ENCODE peak calls at places on chromosomes 7 and 10, in nine cellular contexts. One of them, this sample, is unnamed.

GRCh38 chr7:23184709-23185354 is 3.0 kb downstream of the NUP42 start:
- DNase-seq in GM12892: no peak
- DNase-seq in endothelial cell: peak
- DNase-seq in SW 1271: no peak
- DNase-seq in AG04449: no peak
- DNase-seq in NCI-H1436: peak
- DNase-seq in omental fat pad: no peak
- DNase-seq in breast epithelium: no peak
- DNase-seq in body of pancreas: peak
- DNase-seq in this sample: peak

GRCh38 chr10:19294233-19294632 is 245.6 kb downstream of the MALRD1 start:
- DNase-seq in omental fat pad: no peak
- DNase-seq in breast epithelium: no peak
- DNase-seq in SW 1271: no peak
- DNase-seq in AG04449: no peak
- DNase-seq in NCI-H1436: no peak
- DNase-seq in endothelial cell: no peak
- DNase-seq in body of pancreas: no peak
- DNase-seq in GM12892: no peak
- DNase-seq in this sample: no peak

GRCh38 chr7:87218941-87219544 is 489 bp downstream of the TMEM243 start:
- DNase-seq in endothelial cell: peak
- DNase-seq in SW 1271: no peak
- DNase-seq in AG04449: no peak
- DNase-seq in GM12892: no peak
- DNase-seq in NCI-H1436: no peak
- DNase-seq in body of pancreas: peak
- DNase-seq in omental fat pad: peak
- DNase-seq in breast epithelium: peak
- DNase-seq in this sample: peak

GRCh38 chr10:82811621-82812020 is 936.6 kb downstream of the NRG3 start:
- DNase-seq in endothelial cell: peak
- DNase-seq in body of pancreas: peak
- DNase-seq in NCI-H1436: no peak
- DNase-seq in breast epithelium: no peak
- DNase-seq in GM12892: no peak
- DNase-seq in AG04449: no peak
- DNase-seq in SW 1271: no peak
- DNase-seq in omental fat pad: no peak
- DNase-seq in this sample: peak

GRCh38 chr10:31207636-31208035 is 111.4 kb upstream of the ZEB1 start:
- DNase-seq in endothelial cell: no peak
- DNase-seq in breast epithelium: no peak
- DNase-seq in AG04449: no peak
- DNase-seq in SW 1271: no peak
- DNase-seq in NCI-H1436: no peak
- DNase-seq in GM12892: no peak
- DNase-seq in body of pancreas: no peak
- DNase-seq in omental fat pad: no peak
- DNase-seq in this sample: no peak

GRCh38 chr10:28839600-28840007 is 162.3 kb downstream of the BAMBI start:
- DNase-seq in AG04449: no peak
- DNase-seq in NCI-H1436: no peak
- DNase-seq in body of pancreas: peak
- DNase-seq in omental fat pad: no peak
- DNase-seq in SW 1271: no peak
- DNase-seq in breast epithelium: no peak
- DNase-seq in GM12892: no peak
- DNase-seq in endothelial cell: no peak
- DNase-seq in this sample: peak

GRCh38 chr7:95608344-95609173 is 12.2 kb upstream of the PDK4 start:
- DNase-seq in body of pancreas: peak
- DNase-seq in omental fat pad: peak
- DNase-seq in GM12892: no peak
- DNase-seq in breast epithelium: peak
- DNase-seq in AG04449: peak
- DNase-seq in NCI-H1436: no peak
- DNase-seq in SW 1271: peak
- DNase-seq in endothelial cell: peak
- DNase-seq in this sample: no peak

GRCh38 chr10:74932648-74933047 is 106.2 kb downstream of the KAT6B start:
- DNase-seq in NCI-H1436: peak
- DNase-seq in GM12892: no peak
- DNase-seq in omental fat pad: no peak
- DNase-seq in body of pancreas: peak
- DNase-seq in breast epithelium: peak
- DNase-seq in endothelial cell: no peak
- DNase-seq in SW 1271: no peak
- DNase-seq in AG04449: no peak
- DNase-seq in this sample: no peak

GRCh38 chr7:105975770-105976428 is 12.8 kb downstream of the CDHR3 start:
- DNase-seq in GM12892: no peak
- DNase-seq in breast epithelium: no peak
- DNase-seq in NCI-H1436: peak
- DNase-seq in endothelial cell: no peak
- DNase-seq in SW 1271: no peak
- DNase-seq in omental fat pad: no peak
- DNase-seq in AG04449: peak
- DNase-seq in body of pancreas: no peak
- DNase-seq in this sample: no peak

GRCh38 chr10:96439655-96440217 is 74.0 kb downstream of the TLL2 start:
- DNase-seq in omental fat pad: no peak
- DNase-seq in endothelial cell: no peak
- DNase-seq in AG04449: no peak
- DNase-seq in body of pancreas: no peak
- DNase-seq in GM12892: no peak
- DNase-seq in breast epithelium: no peak
- DNase-seq in SW 1271: no peak
- DNase-seq in NCI-H1436: no peak
- DNase-seq in this sample: no peak

GRCh38 chr7:157009170-157009777 is 1.2 kb downstream of the MNX1 start:
- DNase-seq in GM12892: no peak
- DNase-seq in body of pancreas: peak
- DNase-seq in breast epithelium: no peak
- DNase-seq in endothelial cell: no peak
- DNase-seq in omental fat pad: no peak
- DNase-seq in AG04449: no peak
- DNase-seq in SW 1271: no peak
- DNase-seq in NCI-H1436: no peak
- DNase-seq in this sample: no peak

GRCh38 chr7:20831451-20831850 is 44.8 kb upstream of the SP8 start:
- DNase-seq in body of pancreas: no peak
- DNase-seq in SW 1271: no peak
- DNase-seq in AG04449: no peak
- DNase-seq in omental fat pad: no peak
- DNase-seq in NCI-H1436: no peak
- DNase-seq in breast epithelium: no peak
- DNase-seq in endothelial cell: no peak
- DNase-seq in GM12892: no peak
- DNase-seq in this sample: no peak

GRCh38 chr7:45435846-45436245 is 138.3 kb upstream of the ADCY1 start:
- DNase-seq in breast epithelium: no peak
- DNase-seq in endothelial cell: no peak
- DNase-seq in body of pancreas: no peak
- DNase-seq in SW 1271: no peak
- DNase-seq in AG04449: no peak
- DNase-seq in NCI-H1436: no peak
- DNase-seq in GM12892: no peak
- DNase-seq in omental fat pad: no peak
- DNase-seq in this sample: no peak

GRCh38 chr10:34172936-34173533 is 642.1 kb downstream of the PARD3 start:
- DNase-seq in AG04449: no peak
- DNase-seq in breast epithelium: no peak
- DNase-seq in omental fat pad: no peak
- DNase-seq in body of pancreas: no peak
- DNase-seq in SW 1271: no peak
- DNase-seq in NCI-H1436: no peak
- DNase-seq in endothelial cell: no peak
- DNase-seq in GM12892: no peak
- DNase-seq in this sample: no peak

GRCh38 chr7:44163591-44163990 is 22.5 kb upstream of the MYL7 start:
- DNase-seq in body of pancreas: no peak
- DNase-seq in endothelial cell: no peak
- DNase-seq in omental fat pad: no peak
- DNase-seq in breast epithelium: peak
- DNase-seq in SW 1271: no peak
- DNase-seq in GM12892: no peak
- DNase-seq in NCI-H1436: no peak
- DNase-seq in AG04449: peak
- DNase-seq in this sample: no peak

GRCh38 chr7:33558961-33559710 is 346.2 kb upstream of the BMPER start:
- DNase-seq in SW 1271: no peak
- DNase-seq in breast epithelium: no peak
- DNase-seq in endothelial cell: no peak
- DNase-seq in NCI-H1436: peak
- DNase-seq in omental fat pad: no peak
- DNase-seq in AG04449: no peak
- DNase-seq in GM12892: no peak
- DNase-seq in body of pancreas: no peak
- DNase-seq in this sample: no peak

GRCh38 chr7:24877790-24878311 is 102.1 kb downstream of the OSBPL3 start:
- DNase-seq in endothelial cell: no peak
- DNase-seq in AG04449: no peak
- DNase-seq in SW 1271: no peak
- DNase-seq in omental fat pad: no peak
- DNase-seq in GM12892: peak
- DNase-seq in NCI-H1436: no peak
- DNase-seq in breast epithelium: no peak
- DNase-seq in body of pancreas: peak
- DNase-seq in this sample: no peak

GRCh38 chr7:39978252-39978934 is 28.3 kb downstream of the CDK13 start:
- DNase-seq in omental fat pad: no peak
- DNase-seq in NCI-H1436: no peak
- DNase-seq in AG04449: no peak
- DNase-seq in breast epithelium: no peak
- DNase-seq in SW 1271: no peak
- DNase-seq in body of pancreas: no peak
- DNase-seq in endothelial cell: no peak
- DNase-seq in GM12892: no peak
- DNase-seq in this sample: no peak

GRCh38 chr10:43292745-43293676 is 26.1 kb upstream of the RASGEF1A start:
- DNase-seq in SW 1271: no peak
- DNase-seq in breast epithelium: peak
- DNase-seq in NCI-H1436: peak
- DNase-seq in GM12892: no peak
- DNase-seq in endothelial cell: peak
- DNase-seq in omental fat pad: peak
- DNase-seq in AG04449: no peak
- DNase-seq in body of pancreas: peak
- DNase-seq in this sample: peak

GRCh38 chr10:51063659-51064535 is 10.4 kb upstream of the PRKG1 start:
- DNase-seq in GM12892: no peak
- DNase-seq in breast epithelium: no peak
- DNase-seq in NCI-H1436: no peak
- DNase-seq in AG04449: peak
- DNase-seq in SW 1271: no peak
- DNase-seq in omental fat pad: no peak
- DNase-seq in endothelial cell: no peak
- DNase-seq in body of pancreas: no peak
- DNase-seq in this sample: peak

GRCh38 chr10:77702166-77702565 is 64.6 kb upstream of the KCNMA1 start:
- DNase-seq in NCI-H1436: no peak
- DNase-seq in AG04449: peak
- DNase-seq in omental fat pad: no peak
- DNase-seq in endothelial cell: no peak
- DNase-seq in GM12892: no peak
- DNase-seq in breast epithelium: no peak
- DNase-seq in SW 1271: no peak
- DNase-seq in body of pancreas: no peak
- DNase-seq in this sample: no peak

GRCh38 chr7:83111391-83111790 is 51.3 kb downstream of the PCLO start:
- DNase-seq in breast epithelium: no peak
- DNase-seq in SW 1271: no peak
- DNase-seq in omental fat pad: no peak
- DNase-seq in NCI-H1436: no peak
- DNase-seq in AG04449: no peak
- DNase-seq in endothelial cell: no peak
- DNase-seq in GM12892: no peak
- DNase-seq in body of pancreas: no peak
- DNase-seq in this sample: no peak

GRCh38 chr7:77797734-77798393 is 370 bp downstream of the TMEM60 start:
- DNase-seq in SW 1271: no peak
- DNase-seq in NCI-H1436: no peak
- DNase-seq in omental fat pad: no peak
- DNase-seq in GM12892: no peak
- DNase-seq in endothelial cell: peak
- DNase-seq in body of pancreas: no peak
- DNase-seq in AG04449: no peak
- DNase-seq in breast epithelium: no peak
- DNase-seq in this sample: peak

GRCh38 chr7:96320437-96320836 is 1.5 kb downstream of the SLC25A13 start:
- DNase-seq in GM12892: peak
- DNase-seq in breast epithelium: no peak
- DNase-seq in AG04449: no peak
- DNase-seq in body of pancreas: no peak
- DNase-seq in omental fat pad: no peak
- DNase-seq in NCI-H1436: no peak
- DNase-seq in endothelial cell: no peak
- DNase-seq in SW 1271: no peak
- DNase-seq in this sample: no peak

GRCh38 chr10:27450225-27450624 is 53.9 kb upstream of the RAB18 start:
- DNase-seq in endothelial cell: no peak
- DNase-seq in GM12892: no peak
- DNase-seq in NCI-H1436: no peak
- DNase-seq in body of pancreas: no peak
- DNase-seq in omental fat pad: no peak
- DNase-seq in breast epithelium: no peak
- DNase-seq in SW 1271: no peak
- DNase-seq in AG04449: no peak
- DNase-seq in this sample: no peak

GRCh38 chr7:44534501-44534900 is 6.6 kb downstream of the NPC1L1 start:
- DNase-seq in SW 1271: peak
- DNase-seq in endothelial cell: peak
- DNase-seq in body of pancreas: peak
- DNase-seq in omental fat pad: no peak
- DNase-seq in AG04449: no peak
- DNase-seq in breast epithelium: no peak
- DNase-seq in GM12892: peak
- DNase-seq in NCI-H1436: peak
- DNase-seq in this sample: peak

GRCh38 chr10:6058677-6059475 is 3.3 kb downstream of the IL2RA start:
- DNase-seq in breast epithelium: no peak
- DNase-seq in AG04449: no peak
- DNase-seq in body of pancreas: no peak
- DNase-seq in SW 1271: no peak
- DNase-seq in GM12892: no peak
- DNase-seq in NCI-H1436: no peak
- DNase-seq in endothelial cell: no peak
- DNase-seq in omental fat pad: no peak
- DNase-seq in this sample: no peak

GRCh38 chr7:17307033-17307432 is 8.6 kb downstream of the AHR start:
- DNase-seq in omental fat pad: no peak
- DNase-seq in breast epithelium: no peak
- DNase-seq in SW 1271: no peak
- DNase-seq in AG04449: no peak
- DNase-seq in body of pancreas: peak
- DNase-seq in NCI-H1436: no peak
- DNase-seq in GM12892: no peak
- DNase-seq in endothelial cell: no peak
- DNase-seq in this sample: no peak

This sample was measured in K562.